ENCODE peak calls at places on chromosomes 11 and 22, in seven cellular contexts. One of them, this sample, is unnamed.

GRCh38 chr11:95908826-95909225 is 15.1 kb downstream of the MTMR2 start:
- DNase-seq in IMR-90: peak
- DNase-seq in K562: no peak
- DNase-seq in HepG2: no peak
- DNase-seq in HCT116: no peak
- DNase-seq in A549: no peak
- DNase-seq in H1: no peak
- DNase-seq in this sample: no peak

GRCh38 chr11:8359521-8359920 is 95.8 kb upstream of the LMO1 start:
- DNase-seq in IMR-90: no peak
- DNase-seq in K562: no peak
- DNase-seq in HepG2: no peak
- DNase-seq in HCT116: no peak
- DNase-seq in A549: no peak
- DNase-seq in H1: no peak
- DNase-seq in this sample: no peak

GRCh38 chr11:3160252-3161031 is 4.7 kb downstream of the OSBPL5 start:
- DNase-seq in IMR-90: peak
- DNase-seq in K562: no peak
- DNase-seq in HepG2: no peak
- DNase-seq in HCT116: peak
- DNase-seq in A549: no peak
- DNase-seq in H1: peak
- DNase-seq in this sample: no peak

GRCh38 chr11:2788751-2789140 is 89.0 kb upstream of the KCNQ1OT1 start:
- DNase-seq in IMR-90: no peak
- DNase-seq in K562: no peak
- DNase-seq in HepG2: no peak
- DNase-seq in HCT116: no peak
- DNase-seq in A549: no peak
- DNase-seq in H1: no peak
- DNase-seq in this sample: no peak

GRCh38 chr11:129141748-129142475 is 50.2 kb downstream of the ARHGAP32 start:
- DNase-seq in IMR-90: no peak
- DNase-seq in K562: no peak
- DNase-seq in HepG2: no peak
- DNase-seq in HCT116: no peak
- DNase-seq in A549: no peak
- DNase-seq in H1: no peak
- DNase-seq in this sample: no peak

GRCh38 chr22:21866821-21867527 is 471 bp downstream of the MAPK1 start:
- DNase-seq in IMR-90: no peak
- DNase-seq in K562: peak
- DNase-seq in HepG2: no peak
- DNase-seq in HCT116: no peak
- DNase-seq in A549: peak
- DNase-seq in H1: no peak
- DNase-seq in this sample: no peak

GRCh38 chr22:42425989-42426355 is 6.2 kb downstream of the NFAM1 start:
- DNase-seq in IMR-90: no peak
- DNase-seq in K562: peak
- DNase-seq in HepG2: no peak
- DNase-seq in HCT116: no peak
- DNase-seq in A549: no peak
- DNase-seq in H1: no peak
- DNase-seq in this sample: no peak

GRCh38 chr11:118536726-118537125 is 5.7 kb downstream of the TMEM25 start:
- DNase-seq in IMR-90: peak
- DNase-seq in K562: no peak
- DNase-seq in HepG2: peak
- DNase-seq in HCT116: no peak
- DNase-seq in A549: no peak
- DNase-seq in H1: no peak
- DNase-seq in this sample: no peak

GRCh38 chr11:119905162-119905561 is 176.2 kb upstream of the NECTIN1 start:
- DNase-seq in IMR-90: no peak
- DNase-seq in K562: no peak
- DNase-seq in HepG2: no peak
- DNase-seq in HCT116: no peak
- DNase-seq in A549: no peak
- DNase-seq in H1: no peak
- DNase-seq in this sample: no peak

GRCh38 chr11:44564653-44565007 is 833 bp upstream of the CD82 start:
- DNase-seq in IMR-90: peak
- DNase-seq in K562: peak
- DNase-seq in HepG2: no peak
- DNase-seq in HCT116: no peak
- DNase-seq in A549: no peak
- DNase-seq in H1: no peak
- DNase-seq in this sample: no peak

GRCh38 chr11:1772270-1773130 is 8.8 kb upstream of the CTSD start:
- DNase-seq in IMR-90: peak
- DNase-seq in K562: peak
- DNase-seq in HepG2: no peak
- DNase-seq in HCT116: peak
- DNase-seq in A549: peak
- DNase-seq in H1: no peak
- DNase-seq in this sample: no peak

GRCh38 chr22:45475876-45476514 is 26.7 kb upstream of the FBLN1 start:
- DNase-seq in IMR-90: no peak
- DNase-seq in K562: no peak
- DNase-seq in HepG2: no peak
- DNase-seq in HCT116: no peak
- DNase-seq in A549: no peak
- DNase-seq in H1: no peak
- DNase-seq in this sample: no peak

GRCh38 chr22:42608481-42609361 is 6.0 kb downstream of the POLDIP3 start:
- DNase-seq in IMR-90: peak
- DNase-seq in K562: no peak
- DNase-seq in HepG2: no peak
- DNase-seq in HCT116: no peak
- DNase-seq in A549: no peak
- DNase-seq in H1: no peak
- DNase-seq in this sample: no peak

GRCh38 chr11:1453611-1454386 is 32.8 kb downstream of the MOB2 start:
- DNase-seq in IMR-90: no peak
- DNase-seq in K562: peak
- DNase-seq in HepG2: peak
- DNase-seq in HCT116: no peak
- DNase-seq in A549: no peak
- DNase-seq in H1: peak
- DNase-seq in this sample: peak

GRCh38 chr11:101401245-101401644 is 182.6 kb downstream of the TRPC6 start:
- DNase-seq in IMR-90: peak
- DNase-seq in K562: no peak
- DNase-seq in HepG2: no peak
- DNase-seq in HCT116: no peak
- DNase-seq in A549: no peak
- DNase-seq in H1: no peak
- DNase-seq in this sample: no peak
- TF ChIP-seq POLR2A in IMR-90: no peak
- TF ChIP-seq POLR2A in K562: no peak
- TF ChIP-seq POLR2A in HepG2: no peak
- TF ChIP-seq POLR2A in HCT116: no peak
- TF ChIP-seq POLR2A in A549: no peak
- TF ChIP-seq POLR2A in H1: no peak
- TF ChIP-seq POLR2A in this sample: no peak

DNA sequence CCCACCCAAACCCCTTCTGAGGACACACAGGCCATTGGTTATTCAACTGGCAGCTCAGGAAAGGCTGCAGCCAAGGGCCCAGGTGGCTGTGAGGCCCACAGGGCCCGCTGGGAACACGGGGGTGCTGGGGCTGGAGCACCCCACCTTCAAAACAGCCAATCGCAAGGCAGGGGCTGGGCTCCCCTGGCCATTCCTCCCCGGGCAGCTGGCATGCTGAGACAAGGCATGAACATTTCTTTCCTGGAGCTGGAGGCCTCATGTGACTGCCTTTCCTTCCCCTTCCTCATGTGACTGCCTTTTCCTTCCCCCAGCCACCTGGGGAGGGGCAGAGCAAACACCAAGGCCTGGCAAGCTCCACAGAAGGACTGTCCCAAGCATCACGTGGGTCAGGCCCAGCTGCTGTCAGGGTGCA is 76.8 kb downstream of the PIWIL3 start:
- DNase-seq in IMR-90: no peak
- DNase-seq in K562: no peak
- DNase-seq in HepG2: no peak
- DNase-seq in HCT116: no peak
- DNase-seq in A549: no peak
- DNase-seq in H1: no peak
- DNase-seq in this sample: no peak
- TF ChIP-seq CEBPB in IMR-90: no peak
- TF ChIP-seq CEBPB in K562: no peak
- TF ChIP-seq CEBPB in HepG2: no peak
- TF ChIP-seq CEBPB in HCT116: no peak
- TF ChIP-seq CEBPB in A549: no peak
- TF ChIP-seq CEBPB in H1: no peak
- TF ChIP-seq CEBPB in this sample: no peak

GRCh38 chr11:57516061-57516443 is 550 bp upstream of the SLC43A1 start:
- DNase-seq in IMR-90: no peak
- DNase-seq in K562: no peak
- DNase-seq in HepG2: no peak
- DNase-seq in HCT116: no peak
- DNase-seq in A549: no peak
- DNase-seq in H1: no peak
- DNase-seq in this sample: no peak

GRCh38 chr11:57513911-57514537 is 1.5 kb downstream of the SLC43A1 start:
- DNase-seq in IMR-90: peak
- DNase-seq in K562: peak
- DNase-seq in HepG2: no peak
- DNase-seq in HCT116: no peak
- DNase-seq in A549: no peak
- DNase-seq in H1: no peak
- DNase-seq in this sample: no peak

GRCh38 chr11:57514538-57515331 is 767 bp downstream of the SLC43A1 start:
- DNase-seq in IMR-90: peak
- DNase-seq in K562: peak
- DNase-seq in HepG2: peak
- DNase-seq in HCT116: no peak
- DNase-seq in A549: no peak
- DNase-seq in H1: no peak
- DNase-seq in this sample: no peak

GRCh38 chr11:57513446-57513795 is 2.1 kb downstream of the SLC43A1 start:
- DNase-seq in IMR-90: no peak
- DNase-seq in K562: no peak
- DNase-seq in HepG2: no peak
- DNase-seq in HCT116: no peak
- DNase-seq in A549: no peak
- DNase-seq in H1: no peak
- DNase-seq in this sample: no peak

DNA sequence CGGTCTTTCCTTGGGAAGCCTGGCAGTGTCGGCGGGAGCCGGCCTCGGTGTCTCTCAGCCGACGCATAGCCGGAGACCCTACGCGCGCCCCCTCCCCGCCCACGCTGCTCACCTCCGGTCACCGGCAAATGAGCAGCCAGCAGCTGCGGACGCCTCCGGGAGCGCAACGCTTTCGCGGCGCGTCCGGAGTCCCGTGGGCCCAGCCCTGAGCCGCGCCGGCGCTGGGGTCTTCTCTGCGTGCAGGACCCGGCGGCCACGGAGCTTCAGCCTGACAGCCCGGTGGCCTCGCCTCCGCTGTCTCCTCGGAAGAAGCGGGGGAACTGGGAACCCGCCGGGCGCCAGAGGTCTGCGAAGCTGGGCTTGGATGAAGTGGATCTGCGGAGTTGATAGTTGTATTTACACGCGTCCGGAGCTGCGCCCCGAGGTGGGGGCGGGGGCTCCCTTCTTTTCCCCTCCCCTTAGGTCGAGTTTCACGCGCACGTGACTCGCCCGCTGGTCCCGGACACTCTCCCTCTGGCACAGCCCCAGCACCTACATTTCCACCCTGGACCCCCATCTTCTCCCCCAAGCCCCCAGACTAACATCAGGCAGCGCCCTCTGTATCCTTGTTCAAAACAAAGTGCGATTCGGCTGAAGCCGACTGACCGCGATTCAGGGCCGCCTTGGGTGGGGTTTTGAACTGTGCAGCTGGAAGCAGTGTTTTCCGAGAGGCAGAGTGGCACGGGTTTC is at the start of gene SLC43A1:
- DNase-seq in IMR-90: peak
- DNase-seq in K562: peak
- DNase-seq in HepG2: peak
- DNase-seq in HCT116: no peak
- DNase-seq in A549: no peak
- DNase-seq in H1: no peak
- DNase-seq in this sample: no peak
- TF ChIP-seq POLR2A in IMR-90: no peak
- TF ChIP-seq POLR2A in K562: peak
- TF ChIP-seq POLR2A in HepG2: no peak
- TF ChIP-seq POLR2A in HCT116: peak
- TF ChIP-seq POLR2A in A549: no peak
- TF ChIP-seq POLR2A in H1: no peak
- TF ChIP-seq POLR2A in this sample: peak

DNA sequence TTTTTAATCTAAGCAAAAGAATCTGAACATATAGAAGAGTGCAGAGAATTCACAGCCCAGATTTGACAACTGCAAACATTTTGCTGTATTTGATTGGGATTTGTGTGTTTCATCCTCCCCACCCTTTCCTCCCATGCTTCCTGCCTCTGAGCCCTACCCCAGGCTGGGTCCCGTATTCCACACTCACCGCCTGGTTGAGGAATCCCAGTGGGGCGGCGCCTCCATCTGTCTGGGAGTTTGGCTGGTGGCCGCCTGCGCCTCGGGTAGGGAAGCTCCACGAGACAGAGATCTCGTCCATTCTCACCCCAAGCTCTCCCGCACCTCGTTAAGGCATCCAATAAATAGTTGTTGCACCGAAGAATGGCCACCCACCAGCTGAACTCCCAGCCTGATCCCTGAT is 105.9 kb upstream of the SLC22A12 start:
- DNase-seq in IMR-90: no peak
- DNase-seq in K562: no peak
- DNase-seq in HepG2: no peak
- DNase-seq in HCT116: no peak
- DNase-seq in A549: no peak
- DNase-seq in H1: no peak
- DNase-seq in this sample: no peak
- TF ChIP-seq CEBPB in IMR-90: no peak
- TF ChIP-seq CEBPB in K562: no peak
- TF ChIP-seq CEBPB in HepG2: no peak
- TF ChIP-seq CEBPB in HCT116: no peak
- TF ChIP-seq CEBPB in A549: no peak
- TF ChIP-seq CEBPB in H1: no peak
- TF ChIP-seq CEBPB in this sample: no peak

This sample was measured in GM12878.